ENCODE peak calls at places on chromosomes 3 and 15, in ten cellular contexts. L is stimulated activated CD4-positive, alpha-beta T cell treated with anti-CD3 and anti-CD28 coated beads, TNF-alpha, amount 100 ng/mL, for 4 hours; O is tibial artery; H is NCI-H69; M is stimulated activated naive B cell treated with anti-CD40 and anti-IgM and Interleukin-4, amounts not matched to agents 10 μg/mL and 1 μg/mL and 100 μg/mL, for 72 hours; X is MM.1S; P is endodermal cell; U is heart left ventricle; T is right cardiac atrium; J is A172. Y is an unnamed sample.
A peak's percentile ranks its signal among the peaks of the same experiment; 100 is the strongest.

GRCh38 chr3:83435173-83435572 is 1523.6 kb upstream of the CADM2 start:
- DNase-seq in U (no peak), X (no peak), M (no peak), P (peak; percentile 62), L (no peak), J (peak; percentile 9), T (no peak), O (no peak), H (peak; percentile 38), Y (no peak)

GRCh38 chr15:63986751-63987341 is 59.4 kb downstream of the DAPK2 start:
- DNase-seq in T (no peak), X (no peak), M (peak; percentile 65), U (no peak), L (no peak), P (no peak), H (no peak), O (no peak), J (no peak), Y (no peak)

GRCh38 chr3:197026481-197026866 is 3.1 kb downstream of the MELTF start:
- DNase-seq in T (no peak), J (no peak), P (peak; percentile 42), H (no peak), U (no peak), X (no peak), M (no peak), L (no peak), O (peak; percentile 54), Y (no peak)

GRCh38 chr3:3799173-3800075 is at the start of gene LRRN1:
- DNase-seq in U (peak; percentile 49), P (peak; percentile 96), L (no peak), T (peak; percentile 71), M (peak; percentile 42), H (peak; percentile 95), O (peak; percentile 74), X (peak; percentile 91), J (peak; percentile 16), Y (peak; percentile 61)

GRCh38 chr3:41222508-41222907 is 23.2 kb downstream of the CTNNB1 start:
- DNase-seq in X (no peak), O (no peak), J (no peak), P (no peak), M (no peak), T (no peak), L (no peak), H (no peak), U (no peak), Y (no peak)

GRCh38 chr15:48307586-48307985 is 23.6 kb upstream of the DUT start:
- DNase-seq in U (no peak), P (no peak), O (no peak), J (no peak), L (no peak), T (no peak), M (no peak), H (no peak), X (no peak), Y (no peak)

GRCh38 chr3:31968391-31968926 is 12.6 kb downstream of the OSBPL10 start:
- DNase-seq in U (no peak), P (no peak), X (no peak), O (no peak), J (peak; percentile 72), M (no peak), H (no peak), L (no peak), T (no peak), Y (no peak)

GRCh38 chr3:81072591-81072990 is 688.9 kb downstream of the GBE1 start:
- DNase-seq in U (no peak), L (no peak), H (no peak), O (no peak), X (no peak), J (no peak), P (no peak), M (no peak), T (no peak), Y (no peak)

GRCh38 chr15:58952751-58953150 is 19.3 kb upstream of the SLTM start:
- DNase-seq in T (no peak), P (no peak), X (peak; percentile 42), M (no peak), J (no peak), H (peak; percentile 16), O (no peak), L (no peak), U (no peak), Y (no peak)

GRCh38 chr3:15294914-15295313 is 37.5 kb downstream of the SH3BP5 start:
- DNase-seq in X (no peak), H (peak; percentile 18), P (no peak), O (peak; percentile 78), T (no peak), U (no peak), J (no peak), M (no peak), L (no peak), Y (no peak)

GRCh38 chr3:122816587-122816986 is 21.7 kb downstream of the SLC49A4 start:
- DNase-seq in X (no peak), T (no peak), J (no peak), M (no peak), H (no peak), P (no peak), L (no peak), U (no peak), O (no peak), Y (no peak)

GRCh38 chr3:194132465-194133358 is 3.2 kb upstream of the HES1 start:
- DNase-seq in J (no peak), H (peak; percentile 38), X (no peak), O (no peak), P (no peak), M (no peak), U (no peak), L (no peak), T (no peak), Y (no peak)

GRCh38 chr3:178629430-178630178 is 93.4 kb downstream of the KCNMB2 start:
- DNase-seq in U (no peak), M (no peak), O (no peak), H (peak; percentile 51), L (no peak), J (no peak), T (no peak), P (no peak), X (no peak), Y (no peak)

GRCh38 chr3:195753609-195754008 is 32.8 kb downstream of the MUC20 start:
- DNase-seq in H (no peak), U (no peak), X (no peak), J (no peak), T (no peak), M (no peak), L (no peak), P (no peak), O (no peak), Y (no peak)

GRCh38 chr3:3356836-3357235 is 177.3 kb upstream of the CRBN start:
- DNase-seq in P (no peak), U (no peak), X (no peak), O (no peak), H (no peak), J (no peak), T (no peak), L (no peak), M (no peak), Y (no peak)

GRCh38 chr3:160448845-160449659 is 534 bp downstream of the TRIM59 start:
- DNase-seq in L (no peak), M (no peak), H (peak; percentile 80), U (no peak), T (peak; percentile 57), X (peak; percentile 67), J (peak; percentile 25), O (no peak), P (no peak), Y (peak; percentile 32)

GRCh38 chr15:69760263-69760855 is 307.7 kb downstream of the RPLP1 start:
- DNase-seq in U (no peak), H (no peak), L (no peak), O (no peak), T (no peak), M (peak; percentile 1), X (peak; percentile 21), P (no peak), J (peak; percentile 6), Y (no peak)

GRCh38 chr3:14144423-14145075 is 19.7 kb downstream of the TMEM43 start:
- DNase-seq in U (peak; percentile 61), P (peak; percentile 86), J (peak; percentile 97), T (peak; percentile 81), M (peak; percentile 58), H (peak; percentile 35), L (peak; percentile 51), X (peak; percentile 63), O (peak; percentile 89), Y (peak; percentile 56)

GRCh38 chr3:190886945-190887344 is 24.5 kb upstream of the GMNC start:
- DNase-seq in H (no peak), O (no peak), U (no peak), M (no peak), P (no peak), L (no peak), X (no peak), J (peak; percentile 40), T (no peak), Y (no peak)

GRCh38 chr3:45654344-45654934 is 34.8 kb upstream of the SACM1L start:
- DNase-seq in T (no peak), U (no peak), L (no peak), J (no peak), P (no peak), X (peak; percentile 57), H (peak; percentile 20), M (no peak), O (peak; percentile 72), Y (no peak)

GRCh38 chr3:38600551-38600950 is 48.9 kb downstream of the SCN5A start:
- DNase-seq in M (no peak), L (no peak), J (no peak), O (peak; percentile 10), P (peak; percentile 52), T (no peak), X (no peak), U (no peak), H (no peak), Y (no peak)

GRCh38 chr3:53938645-53939044 is 47.0 kb upstream of the SELENOK start:
- DNase-seq in L (no peak), U (no peak), M (peak; percentile 35), O (no peak), J (peak; percentile 59), P (peak; percentile 86), X (peak; percentile 60), H (peak; percentile 69), T (no peak), Y (no peak)

GRCh38 chr3:179037361-179037760 is 34.2 kb downstream of the ZMAT3 start:
- DNase-seq in M (no peak), P (no peak), X (no peak), U (peak; percentile 73), O (peak; percentile 85), H (no peak), J (peak; percentile 98), T (peak; percentile 79), L (peak; percentile 15), Y (peak; percentile 64)

GRCh38 chr15:98154863-98155262 is 194.4 kb downstream of the ARRDC4 start:
- DNase-seq in U (no peak), O (no peak), L (no peak), H (no peak), J (peak; percentile 90), X (no peak), P (no peak), T (no peak), M (no peak), Y (no peak)

GRCh38 chr3:128590948-128591347 is 59.7 kb downstream of the RPN1 start:
- DNase-seq in U (no peak), M (no peak), O (no peak), X (no peak), T (no peak), L (no peak), J (no peak), P (peak; percentile 91), H (peak; percentile 12), Y (no peak)

GRCh38 chr3:124843496-124843895 is 43.7 kb downstream of the ITGB5 start:
- DNase-seq in X (no peak), H (no peak), J (no peak), T (no peak), M (no peak), O (no peak), L (no peak), U (no peak), P (no peak), Y (no peak)

GRCh38 chr15:65368300-65368617 is 9.5 kb downstream of the IGDCC3 start:
- DNase-seq in P (peak; percentile 89), T (no peak), O (no peak), J (no peak), U (peak; percentile 34), H (peak; percentile 67), X (no peak), M (no peak), L (no peak), Y (no peak)

GRCh38 chr15:91694829-91695205 is 158.7 kb upstream of the SLCO3A1 start:
- DNase-seq in H (no peak), T (peak; percentile 41), O (peak; percentile 71), U (peak; percentile 53), J (no peak), X (no peak), M (no peak), L (no peak), P (no peak), Y (no peak)

Y was measured in left ventricle myocardium superior.